ENCODE peak calls at places on chromosomes 7 and 10, in four cellular contexts. Z is Caco-2, V is heart left ventricle, B is GM12878. Y is an unnamed sample.

GRCh38 chr7:118311121-118311803 is 86.8 kb downstream of the ANKRD7 start:
- DNase-seq in Z (no peak), B (peak; percentile 13), V (no peak), Y (peak; percentile 5)

GRCh38 chr7:140722254-140722653 is 25.7 kb downstream of the NDUFB2 start:
- DNase-seq in Z (no peak), B (no peak), V (no peak), Y (no peak)

GRCh38 chr7:137895301-137896201 is 48.8 kb upstream of the DGKI start:
- DNase-seq in B (peak; percentile 72), V (no peak), Z (no peak), Y (no peak)

GRCh38 chr10:115436999-115437398 is 343.8 kb downstream of the ATRNL1 start:
- DNase-seq in Z (no peak), V (no peak), B (no peak), Y (no peak)

GRCh38 chr10:91493313-91493712 is 83.2 kb downstream of the HECTD2 start:
- DNase-seq in B (no peak), V (no peak), Z (no peak), Y (peak; percentile 55)

GRCh38 chr10:69061305-69062161 is 26.4 kb upstream of the SRGN start:
- DNase-seq in B (no peak), Z (peak; percentile 76), V (peak; percentile 64), Y (peak; percentile 89)

GRCh38 chr7:94654764-94655561 is 970 bp downstream of the SGCE start:
- DNase-seq in B (no peak), V (peak; percentile 25), Z (peak; percentile 33), Y (no peak)

GRCh38 chr7:43604251-43604650 is 21.3 kb downstream of the STK17A start:
- DNase-seq in V (no peak), B (no peak), Z (no peak), Y (no peak)

GRCh38 chr10:6844251-6844650 is 264.2 kb upstream of the PRKCQ start:
- DNase-seq in B (no peak), Z (no peak), V (no peak), Y (peak; percentile 35)

GRCh38 chr7:922334-923107 is 32.0 kb downstream of the ADAP1 start:
- DNase-seq in Z (no peak), B (no peak), V (peak; percentile 5), Y (no peak)

GRCh38 chr10:28962768-28963167 is 285.4 kb downstream of the BAMBI start:
- DNase-seq in Z (no peak), V (no peak), B (no peak), Y (no peak)

GRCh38 chr7:50552921-50553320 is 12.3 kb downstream of the DDC start:
- DNase-seq in Z (peak; percentile 63), V (no peak), B (no peak), Y (peak; percentile 54)

GRCh38 chr10:83869898-83870297 is 269.4 kb upstream of the GHITM start:
- DNase-seq in Z (no peak), V (no peak), B (no peak), Y (no peak)

GRCh38 chr10:117217196-117217761 is 20.0 kb downstream of the KCNK18 start:
- DNase-seq in B (no peak), Z (no peak), V (no peak), Y (peak; percentile 6)

GRCh38 chr7:114310344-114311118 is 104.1 kb upstream of the FOXP2 start:
- DNase-seq in V (no peak), B (no peak), Z (no peak), Y (no peak)

GRCh38 chr10:129872001-129872400 is 92.1 kb downstream of the EBF3 start:
- DNase-seq in Z (no peak), V (no peak), B (no peak), Y (no peak)

GRCh38 chr7:111210996-111211395 is 120.1 kb downstream of the LRRN3 start:
- DNase-seq in V (no peak), Z (no peak), B (no peak), Y (no peak)

GRCh38 chr7:46939558-46939957 is 642.4 kb downstream of the TNS3 start:
- DNase-seq in Z (no peak), B (no peak), V (no peak), Y (no peak)

GRCh38 chr7:120168066-120168465 is 104.9 kb upstream of the KCND2 start:
- DNase-seq in B (no peak), V (no peak), Z (no peak), Y (peak; percentile 13)

DNA sequence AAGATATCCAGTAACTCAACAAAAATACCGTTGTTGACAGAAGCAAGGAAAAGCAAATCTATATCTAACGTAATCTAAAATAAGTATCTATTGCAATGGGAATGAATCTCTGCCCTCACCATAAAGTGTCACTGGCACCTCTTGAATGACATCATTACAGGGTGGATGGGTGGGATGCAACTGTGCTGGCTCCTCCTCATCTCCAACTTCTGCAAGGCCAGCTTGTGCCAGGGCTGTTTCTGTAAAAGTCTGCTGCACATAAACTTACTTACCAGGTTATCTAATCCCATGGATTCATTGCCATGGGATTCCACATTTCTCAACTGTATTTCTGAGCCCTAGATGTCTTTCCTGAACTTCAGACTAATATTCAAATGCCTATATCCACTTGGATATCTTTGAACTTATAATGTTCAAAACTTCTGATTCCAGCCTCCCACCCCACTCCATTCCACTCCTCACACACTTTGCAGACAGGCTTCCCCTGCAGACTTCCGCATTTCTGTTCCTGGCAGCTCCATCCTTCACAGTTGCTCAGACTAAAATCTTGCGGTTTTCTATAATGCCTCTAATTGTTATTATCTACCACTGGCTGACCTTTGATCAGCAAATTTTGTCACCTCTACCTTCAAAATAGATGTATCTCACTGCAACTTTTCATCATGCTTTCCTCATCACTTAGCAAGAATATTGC is 10.7 kb downstream of the FGL2 start:
- DNase-seq in Z (no peak), V (no peak), B (no peak), Y (no peak)
- H3K4me3 ChIP-seq in Z (no peak overlapping the region), V (no peak overlapping the region), B (no peak overlapping the region), Y (no peak overlapping the region)

DNA sequence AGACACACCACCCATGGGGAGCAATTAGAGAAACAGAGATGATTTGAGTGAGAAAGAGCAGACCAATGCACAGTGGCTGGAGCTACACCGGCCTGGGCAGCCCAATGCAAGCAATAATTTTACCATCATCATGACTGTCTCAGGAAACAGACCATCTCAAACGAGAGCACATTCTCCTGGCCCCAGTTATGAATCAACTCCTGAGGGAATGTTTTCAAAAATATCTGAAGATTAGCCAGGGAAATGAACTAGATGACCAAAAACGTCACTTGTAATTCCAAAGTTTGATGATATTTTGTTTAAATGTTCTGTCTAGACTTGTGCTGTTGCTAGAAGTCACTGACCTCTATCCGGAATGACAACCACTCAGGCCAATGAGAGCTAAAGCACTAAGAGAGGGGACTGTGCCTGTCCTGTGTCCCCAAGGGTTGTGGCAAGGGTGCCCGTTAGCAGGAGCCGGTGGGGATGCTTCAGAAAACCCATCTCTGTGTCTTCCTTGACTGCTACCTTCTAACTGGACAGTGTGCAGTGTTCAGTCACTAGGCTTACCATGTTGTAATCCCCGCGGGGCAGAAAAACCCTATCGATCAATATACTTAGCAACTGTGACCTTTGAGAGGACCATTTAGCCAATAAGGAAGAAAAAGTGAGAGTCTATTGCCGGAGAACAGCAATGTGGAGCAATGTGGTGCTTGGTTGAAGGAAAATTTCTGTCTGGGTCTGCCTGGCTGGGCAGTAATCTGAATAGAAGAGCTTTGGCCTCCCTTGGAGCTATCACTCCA is 202.4 kb downstream of the ADAM12 start:
- DNase-seq in Z (no peak), B (no peak), V (no peak), Y (no peak)
- H3K4me3 ChIP-seq in Z (no peak overlapping the region), B (no peak overlapping the region), V (no peak overlapping the region), Y (no peak overlapping the region)

GRCh38 chr10:108913300-108913699 is 1010.0 kb downstream of the XPNPEP1 start:
- DNase-seq in Z (no peak), V (no peak), B (no peak), Y (no peak)

GRCh38 chr10:108911814-108912541 is 1011.3 kb downstream of the XPNPEP1 start:
- DNase-seq in B (no peak), Z (no peak), V (peak; percentile 27), Y (peak; percentile 26)
- H3K4me3 ChIP-seq in B (no peak overlapping the region), Z (no peak overlapping the region), V (peak overlapping the region; percentile 52), Y (peak overlapping the region; percentile 75)

DNA sequence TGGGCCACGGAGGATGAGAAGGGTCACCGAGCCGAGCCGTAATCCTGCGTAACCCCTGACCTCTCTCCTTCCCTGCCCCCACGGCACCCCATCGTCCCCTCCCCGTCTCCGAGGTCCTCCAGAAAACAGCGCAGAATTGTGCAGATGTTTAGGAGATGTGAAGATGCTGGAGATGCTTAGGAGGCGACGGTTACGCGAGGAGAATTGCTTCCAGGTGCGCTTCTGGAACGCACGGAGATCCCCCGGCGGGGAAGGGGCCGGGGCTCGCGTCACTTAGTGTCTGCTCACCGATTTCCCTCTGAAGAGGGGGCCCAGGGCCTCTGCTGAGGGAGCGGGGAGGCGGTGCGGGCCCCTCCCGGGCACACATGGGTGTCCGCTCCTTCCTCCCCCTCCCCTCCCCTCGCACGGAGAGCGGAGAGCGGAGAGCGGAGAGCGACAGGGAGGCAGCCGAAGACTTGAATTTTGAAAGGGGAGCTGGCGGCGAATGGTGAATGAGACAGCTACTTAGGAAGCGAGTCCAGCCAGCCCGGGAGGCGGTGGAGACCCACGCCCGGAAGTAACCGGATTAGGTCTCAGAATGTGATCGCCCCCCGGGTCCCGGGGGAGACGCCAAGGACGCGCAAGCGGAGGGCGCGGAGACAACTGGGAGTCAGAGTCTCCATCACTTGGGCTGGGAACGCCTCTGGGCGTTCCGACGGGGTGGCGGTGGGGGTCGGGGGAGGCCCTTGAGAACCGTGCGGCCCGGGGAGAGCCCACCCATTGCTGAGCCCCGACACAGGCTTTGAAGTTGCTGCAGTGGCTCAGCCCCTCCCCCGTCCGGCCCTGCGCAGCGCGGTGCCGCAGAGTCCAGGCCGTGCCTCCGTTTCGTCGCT is 8.7 kb upstream of the EN2 start:
- DNase-seq in V (no peak), B (no peak), Z (no peak), Y (no peak)
- H3K4me3 ChIP-seq in V (no peak overlapping the region), B (no peak overlapping the region), Z (no peak overlapping the region), Y (no peak overlapping the region)

GRCh38 chr10:122149138-122149606 is 121.9 kb upstream of the BTBD16 start:
- DNase-seq in Z (no peak), V (no peak), B (no peak), Y (no peak)
- H3K4me3 ChIP-seq in Z (no peak overlapping the region), V (peak overlapping the region; percentile 28), B (no peak overlapping the region), Y (no peak overlapping the region)

GRCh38 chr7:152551304-152552036 is 115.7 kb upstream of the KMT2C start:
- DNase-seq in B (no peak), Z (no peak), V (no peak), Y (no peak)

GRCh38 chr7:152553671-152554317 is 118.0 kb upstream of the KMT2C start:
- DNase-seq in B (no peak), Z (no peak), V (no peak), Y (no peak)

GRCh38 chr7:152556013-152556412 is 119.9 kb downstream of the XRCC2 start:
- DNase-seq in V (no peak), Z (no peak), B (no peak), Y (no peak)
- H3K4me3 ChIP-seq in V (no peak overlapping the region), Z (no peak overlapping the region), B (no peak overlapping the region), Y (no peak overlapping the region)

Y was measured in trophoblast cell.